ENCODE peak calls at places on chromosomes 1 and 21, in nine cellular contexts. P is astrocyte of the cerebellum, T is A673, X is WERI-Rb-1, I is left ventricle myocardium inferior, G is choroid plexus epithelial cell, C is colonic mucosa, W is fibroblast of lung, V is IMR-90. B is an unnamed sample.

GRCh38 chr1:109761227-109762038 is 2.3 kb downstream of the EPS8L3 start:
- DNase-seq in I (peak), C (peak), P (no peak), T (no peak), V (no peak), G (no peak), W (no peak), X (peak), B (no peak)

GRCh38 chr1:67686272-67687197 is 1.5 kb downstream of the GADD45A start:
- DNase-seq in C (peak), V (peak), X (peak), P (peak), G (peak), T (peak), I (peak), W (peak), B (peak)

GRCh38 chr1:20409017-20409416 is 77.0 kb downstream of the CAMK2N1 start:
- DNase-seq in C (no peak), V (no peak), I (no peak), P (no peak), X (no peak), T (no peak), W (no peak), G (no peak), B (peak)

GRCh38 chr1:67274623-67275325 is 32.9 kb upstream of the IL12RB2 start:
- DNase-seq in X (no peak), V (no peak), W (no peak), I (no peak), G (no peak), P (no peak), T (no peak), C (no peak), B (no peak)

GRCh38 chr1:108016451-108016920 is 51.5 kb upstream of the VAV3 start:
- DNase-seq in X (no peak), I (no peak), P (peak), V (no peak), G (peak), W (peak), C (no peak), T (peak), B (peak)

GRCh38 chr1:157659576-157660247 is 40.9 kb downstream of the FCRL3 start:
- DNase-seq in W (no peak), P (no peak), V (no peak), C (no peak), T (no peak), I (no peak), G (no peak), X (no peak), B (no peak)

GRCh38 chr1:245777752-245778151 is 623.0 kb downstream of the KIF26B start:
- DNase-seq in T (no peak), C (no peak), I (no peak), X (no peak), G (no peak), P (no peak), W (no peak), V (no peak), B (no peak)

GRCh38 chr1:153752561-153753195 is 22.5 kb upstream of the SLC27A3 start:
- DNase-seq in T (no peak), V (peak), X (no peak), I (no peak), C (no peak), P (no peak), G (peak), W (peak), B (no peak)

GRCh38 chr1:224223819-224224714 is 41.0 kb downstream of the DEGS1 start:
- DNase-seq in P (peak), T (no peak), V (peak), W (peak), C (no peak), X (no peak), I (no peak), G (peak), B (peak)

GRCh38 chr1:22502167-22502566 is 50.5 kb downstream of the ZBTB40 start:
- DNase-seq in G (no peak), C (no peak), X (no peak), W (no peak), P (no peak), T (no peak), V (no peak), I (no peak), B (no peak)

GRCh38 chr1:74699331-74699730 is 25.7 kb upstream of the ERICH3 start:
- DNase-seq in T (no peak), X (no peak), I (no peak), V (no peak), C (no peak), G (no peak), P (no peak), W (no peak), B (no peak)

GRCh38 chr1:162987866-162988265 is 81.3 kb upstream of the RGS4 start:
- DNase-seq in W (peak), T (no peak), P (peak), X (no peak), V (peak), I (no peak), C (no peak), G (peak), B (peak)

GRCh38 chr1:175853681-175854080 is 110.3 kb upstream of the TNR start:
- DNase-seq in V (no peak), P (no peak), T (no peak), G (no peak), W (no peak), I (no peak), X (no peak), C (no peak), B (no peak)

GRCh38 chr21:41029573-41029972 is 138.4 kb upstream of the BACE2 start:
- DNase-seq in T (no peak), W (no peak), C (no peak), V (no peak), P (no peak), X (no peak), I (no peak), G (no peak), B (no peak)

GRCh38 chr1:18336811-18337210 is 143.9 kb upstream of the KLHDC7A start:
- DNase-seq in P (no peak), I (no peak), V (no peak), G (no peak), C (no peak), X (no peak), W (no peak), T (no peak), B (no peak)

GRCh38 chr1:35567947-35568558 is 5.1 kb upstream of the TFAP2E start:
- DNase-seq in T (no peak), P (no peak), C (no peak), W (no peak), I (no peak), V (no peak), X (no peak), G (peak), B (no peak)

GRCh38 chr1:220680085-220680687 is 10.0 kb upstream of the C1orf115 start:
- DNase-seq in T (peak), G (peak), V (peak), P (no peak), C (no peak), X (peak), I (no peak), W (peak), B (peak)

DNA sequence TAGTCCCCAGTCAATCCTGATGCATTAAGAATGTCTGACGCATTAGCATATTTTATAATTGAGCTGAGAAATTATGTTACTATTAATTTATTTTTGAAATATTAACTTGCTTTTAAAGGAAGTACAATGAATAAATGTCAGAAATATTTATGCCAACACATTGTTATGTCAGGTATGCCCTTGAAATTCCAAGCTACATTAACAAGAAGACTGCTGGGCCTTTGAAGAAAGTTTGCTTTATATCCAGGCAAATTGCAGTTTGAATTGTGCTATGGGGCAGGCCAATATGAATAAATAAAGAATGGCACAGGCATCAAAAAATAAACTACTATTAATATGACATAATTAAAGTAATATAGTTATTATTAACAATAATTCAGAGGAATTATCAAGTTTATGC is 1391.3 kb downstream of the PLA2G4A start:
- DNase-seq in V (no peak), X (no peak), I (no peak), T (no peak), C (no peak), P (no peak), W (no peak), G (peak), B (no peak)
- H3K4me3 ChIP-seq in V (no peak), X (no peak), I (no peak), T (no peak), C (no peak), P (no peak), W (no peak), G (no peak), B (no peak)

DNA sequence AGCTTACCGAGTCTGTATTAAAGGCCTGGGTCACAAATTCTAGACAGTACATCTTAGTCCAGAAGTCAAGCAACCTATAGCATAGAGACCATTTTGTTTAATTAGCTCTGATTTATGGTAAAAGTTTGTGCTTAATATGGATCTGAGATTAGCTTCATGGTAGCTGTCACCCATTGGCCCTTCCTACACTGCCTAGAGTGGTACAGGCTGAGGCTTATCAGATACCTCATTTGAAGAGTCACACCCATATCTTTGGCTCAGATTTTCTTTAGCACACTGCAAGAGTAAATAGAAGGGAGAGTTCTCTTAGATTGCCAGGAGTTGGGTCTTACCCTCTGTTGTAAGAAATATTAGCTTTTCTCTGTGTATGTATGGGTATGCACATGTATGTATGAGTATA is 3.6 kb downstream of the AK4 start:
- DNase-seq in X (no peak), I (no peak), P (no peak), W (no peak), T (no peak), V (no peak), G (no peak), C (no peak), B (no peak)
- TF ChIP-seq CTCF in X (no peak), I (no peak), P (no peak), W (no peak), T (no peak), V (no peak), G (no peak), C (no peak), B (no peak)

GRCh38 chr1:152034654-152035405 is 2.0 kb downstream of the S100A11 start:
- DNase-seq in I (no peak), P (no peak), W (peak), V (peak), X (peak), T (peak), G (peak), C (peak), B (peak)
- H3K4me3 ChIP-seq in I (peak), P (peak), W (peak), V (peak), X (no peak), T (peak), G (peak), C (peak), B (peak)

GRCh38 chr1:77146270-77146669 is 73.0 kb downstream of the PIGK start:
- DNase-seq in I (no peak), P (no peak), G (no peak), C (no peak), T (no peak), X (no peak), V (no peak), W (no peak), B (no peak)

GRCh38 chr1:77139389-77139788 is 79.8 kb downstream of the PIGK start:
- DNase-seq in I (no peak), T (no peak), W (no peak), X (no peak), V (no peak), P (no peak), C (no peak), G (no peak), B (no peak)

DNA sequence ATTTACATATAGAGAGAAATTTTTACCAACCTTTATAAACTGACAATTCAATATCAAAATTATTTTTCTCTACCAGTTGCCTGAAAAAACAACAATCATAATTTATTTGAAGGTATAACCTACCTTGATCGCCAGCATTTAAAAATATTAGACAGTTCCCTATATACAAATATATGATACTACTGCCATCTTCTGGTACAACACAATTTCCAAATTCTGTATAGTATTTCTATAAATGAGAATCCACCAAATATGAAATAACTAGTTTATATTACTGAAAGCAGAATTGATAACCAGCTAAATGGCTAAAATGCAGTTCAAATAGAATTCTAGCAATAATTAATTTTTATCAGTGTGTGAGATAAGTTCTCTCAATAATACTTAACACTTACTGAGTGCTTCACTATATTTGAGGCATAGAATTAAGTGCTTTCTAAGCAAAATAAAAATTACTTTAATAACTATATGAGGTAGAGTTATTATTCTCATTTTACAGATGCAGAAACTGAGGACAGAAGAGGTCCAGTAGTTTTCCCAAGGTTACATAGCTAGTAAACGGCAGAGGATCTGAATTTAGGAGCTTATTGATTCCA is 75.6 kb downstream of the PIGK start:
- DNase-seq in X (no peak), C (no peak), T (peak), W (no peak), I (no peak), V (peak), P (no peak), G (peak), B (peak)
- TF ChIP-seq CTCF in X (no peak), C (peak), T (peak), W (peak), I (peak), V (peak), P (no peak), G (peak), B (no peak)

GRCh38 chr1:111988743-111989453 is 570 bp downstream of the KCND3 start:
- DNase-seq in W (no peak), I (peak), T (no peak), V (no peak), G (no peak), P (no peak), C (peak), X (no peak), B (peak)
- H3K4me3 ChIP-seq in W (no peak), I (peak), T (peak), V (no peak), G (peak), P (peak), C (peak), X (peak), B (peak)

B was measured in foreskin fibroblast.